ENCODE peak calls at places on chromosomes 5 and 9, in seven cellular contexts. K is ovary, A is GM23338, M is IMR-90, F is SJCRH30, L is colonic mucosa, C is astrocyte. N is an unnamed sample.

GRCh38 chr5:167248262-167248661 is 1043.2 kb upstream of the WWC1 start:
- DNase-seq in K (no peak), A (no peak), F (no peak), L (no peak), M (no peak), C (no peak), N (no peak)

GRCh38 chr9:122403381-122404002 is 32.7 kb downstream of the PTGS1 start:
- DNase-seq in K (no peak), A (no peak), M (peak; percentile 52), C (no peak), F (no peak), L (no peak), N (no peak)

GRCh38 chr5:96936431-96937221 is 746 bp downstream of the LNPEP start:
- DNase-seq in F (peak; percentile 55), A (peak; percentile 53), C (no peak), M (peak; percentile 31), L (peak; percentile 58), K (peak; percentile 66), N (peak; percentile 29)

GRCh38 chr9:14278291-14278721 is 35.6 kb downstream of the NFIB start:
- DNase-seq in M (peak; percentile 82), C (peak; percentile 94), L (no peak), F (peak; percentile 51), A (no peak), K (no peak), N (peak; percentile 77)

GRCh38 chr9:33677506-33677809 is 117.9 kb upstream of the PRSS3 start:
- DNase-seq in A (no peak), F (no peak), L (no peak), K (no peak), M (no peak), C (no peak), N (no peak)

GRCh38 chr5:120463026-120463770 is 902 bp upstream of the PRR16 start:
- DNase-seq in L (no peak), M (no peak), A (no peak), F (no peak), C (no peak), K (no peak), N (no peak)

GRCh38 chr5:95960802-95961616 is 642 bp downstream of the ELL2 start:
- DNase-seq in K (peak; percentile 80), F (peak; percentile 79), L (peak; percentile 76), M (peak; percentile 74), C (peak; percentile 58), A (peak; percentile 86), N (peak; percentile 37)

GRCh38 chr5:173062141-173062540 is 6.0 kb downstream of the CREBRF start:
- DNase-seq in F (no peak), A (no peak), C (no peak), M (no peak), K (no peak), L (no peak), N (no peak)

GRCh38 chr5:76703707-76704106 is 12.2 kb upstream of the F2R start:
- DNase-seq in F (no peak), A (no peak), L (no peak), M (peak; percentile 45), C (no peak), K (no peak), N (no peak)

GRCh38 chr5:10649518-10650410 is 85.9 kb downstream of the ANKRD33B start:
- DNase-seq in L (no peak), M (no peak), C (no peak), A (peak; percentile 74), F (no peak), K (no peak), N (no peak)

GRCh38 chr9:136052991-136053756 is 41.9 kb downstream of the NACC2 start:
- DNase-seq in F (peak; percentile 49), A (peak; percentile 45), C (no peak), L (no peak), M (no peak), K (peak; percentile 25), N (peak; percentile 12)

GRCh38 chr5:149719666-149720065 is 10.4 kb upstream of the PPARGC1B start:
- DNase-seq in K (no peak), C (peak; percentile 20), A (no peak), L (peak; percentile 48), M (no peak), F (no peak), N (peak; percentile 91)

GRCh38 chr9:135601988-135602387 is 37.4 kb downstream of the GLT6D1 start:
- DNase-seq in A (no peak), M (no peak), F (no peak), K (no peak), L (no peak), C (no peak), N (no peak)

GRCh38 chr9:78863531-78863930 is 566.6 kb downstream of the PSAT1 start:
- DNase-seq in C (peak; percentile 30), F (no peak), A (no peak), M (no peak), L (no peak), K (no peak), N (no peak)

GRCh38 chr5:159030357-159030756 is 69.4 kb downstream of the EBF1 start:
- DNase-seq in M (no peak), C (no peak), F (no peak), K (no peak), L (no peak), A (peak; percentile 57), N (no peak)

GRCh38 chr5:159031513-159031912 is 68.2 kb downstream of the EBF1 start:
- DNase-seq in C (peak; percentile 65), M (peak; percentile 57), K (no peak), L (no peak), A (peak; percentile 33), F (no peak), N (no peak)

GRCh38 chr5:159033351-159033657 is 66.4 kb downstream of the EBF1 start:
- DNase-seq in M (no peak), A (no peak), L (no peak), F (no peak), C (no peak), K (no peak), N (no peak)

GRCh38 chr5:159032656-159033350 is 66.9 kb downstream of the EBF1 start:
- DNase-seq in A (no peak), F (no peak), L (no peak), K (no peak), M (no peak), C (no peak), N (no peak)

GRCh38 chr5:159031915-159032314 is 67.8 kb downstream of the EBF1 start:
- DNase-seq in F (no peak), L (no peak), C (no peak), M (no peak), K (no peak), A (no peak), N (no peak)
- H3K4me3 ChIP-seq in F (no peak overlapping the region), L (no peak overlapping the region), C (no peak overlapping the region), M (no peak overlapping the region), K (no peak overlapping the region), A (no peak overlapping the region), N (no peak overlapping the region)

DNA sequence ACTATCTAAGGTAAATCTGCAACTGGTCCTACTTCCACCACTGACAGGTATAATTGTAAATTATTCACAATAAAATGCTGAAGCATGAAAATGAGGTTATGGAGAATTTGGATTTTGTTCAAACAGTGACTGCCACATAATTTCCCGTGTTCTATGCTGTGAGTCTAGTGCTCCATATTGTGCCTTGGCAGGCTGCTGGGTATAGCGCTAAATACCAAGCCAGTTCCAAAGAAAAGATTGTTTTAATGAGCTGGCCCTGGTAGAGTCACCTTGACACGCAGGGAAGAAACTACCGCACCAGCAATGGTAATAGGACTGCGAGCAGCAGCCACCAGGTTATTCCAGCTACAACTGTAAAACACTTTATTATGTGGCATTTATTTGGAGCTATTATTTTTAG is 30.4 kb downstream of the PSMB7 start:
- DNase-seq in F (no peak), M (no peak), A (no peak), C (no peak), L (no peak), K (no peak), N (no peak)
- H3K36me3 ChIP-seq in F (peaks cover 33% of the 10 kb centered on the region), M (peaks cover 16% of the 10 kb centered on the region), A (no peaks in the 10 kb centered on the region), C (peaks cover 24% of the 10 kb centered on the region), L (no peaks in the 10 kb centered on the region), K (no peaks in the 10 kb centered on the region), N (peaks cover 9% of the 10 kb centered on the region)

GRCh38 chr9:125990186-125990792 is 243.1 kb downstream of the PBX3 start:
- DNase-seq in C (no peak), L (no peak), K (no peak), M (no peak), A (no peak), F (no peak), N (no peak)

GRCh38 chr9:125990793-125991220 is 243.6 kb downstream of the PBX3 start:
- DNase-seq in C (no peak), A (no peak), M (no peak), F (no peak), K (no peak), L (no peak), N (no peak)

GRCh38 chr9:125989090-125989501 is 241.9 kb downstream of the PBX3 start:
- DNase-seq in L (no peak), A (no peak), K (no peak), C (no peak), M (no peak), F (no peak), N (no peak)

GRCh38 chr9:125988479-125989050 is 241.4 kb downstream of the PBX3 start:
- DNase-seq in C (no peak), M (no peak), L (no peak), F (no peak), K (no peak), A (no peak), N (peak; percentile 12)

DNA sequence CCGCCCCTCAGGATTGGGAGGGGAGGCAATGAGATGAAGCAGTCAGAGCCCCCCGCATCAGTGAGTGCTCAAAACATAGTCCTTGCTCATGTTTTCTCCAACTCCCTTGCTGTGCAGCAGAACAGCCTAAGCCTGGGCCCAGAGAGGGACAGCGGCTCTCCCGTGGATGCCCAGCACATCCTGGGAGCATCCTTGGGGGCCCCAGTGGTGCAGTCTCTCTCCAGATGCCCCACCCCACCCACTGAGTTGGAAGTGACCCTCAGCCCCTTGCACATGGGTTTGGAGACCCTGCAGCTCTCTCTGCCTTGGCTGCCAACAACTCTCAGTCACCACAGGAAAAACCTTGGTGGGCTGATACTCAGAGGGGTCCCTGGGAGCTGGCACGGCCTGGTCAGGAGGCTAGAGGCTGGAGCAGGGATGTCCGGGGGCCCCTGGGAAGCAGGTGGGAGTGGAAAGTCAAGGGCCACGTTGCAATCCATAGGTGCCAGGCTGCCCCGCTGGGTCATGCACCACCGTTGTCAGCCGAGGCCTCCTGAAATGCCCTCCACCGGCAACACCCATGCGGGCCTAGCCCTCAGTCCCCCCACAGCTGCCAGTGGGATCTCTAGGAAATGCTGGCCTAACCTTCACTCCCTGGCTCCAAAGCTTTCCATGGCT is 242.5 kb downstream of the PBX3 start:
- DNase-seq in C (no peak), F (no peak), K (no peak), L (no peak), A (no peak), M (no peak), N (no peak)
- H3K4me3 ChIP-seq in C (no peak overlapping the region), F (no peak overlapping the region), K (no peak overlapping the region), L (no peak overlapping the region), A (no peak overlapping the region), M (no peak overlapping the region), N (no peak overlapping the region)

DNA sequence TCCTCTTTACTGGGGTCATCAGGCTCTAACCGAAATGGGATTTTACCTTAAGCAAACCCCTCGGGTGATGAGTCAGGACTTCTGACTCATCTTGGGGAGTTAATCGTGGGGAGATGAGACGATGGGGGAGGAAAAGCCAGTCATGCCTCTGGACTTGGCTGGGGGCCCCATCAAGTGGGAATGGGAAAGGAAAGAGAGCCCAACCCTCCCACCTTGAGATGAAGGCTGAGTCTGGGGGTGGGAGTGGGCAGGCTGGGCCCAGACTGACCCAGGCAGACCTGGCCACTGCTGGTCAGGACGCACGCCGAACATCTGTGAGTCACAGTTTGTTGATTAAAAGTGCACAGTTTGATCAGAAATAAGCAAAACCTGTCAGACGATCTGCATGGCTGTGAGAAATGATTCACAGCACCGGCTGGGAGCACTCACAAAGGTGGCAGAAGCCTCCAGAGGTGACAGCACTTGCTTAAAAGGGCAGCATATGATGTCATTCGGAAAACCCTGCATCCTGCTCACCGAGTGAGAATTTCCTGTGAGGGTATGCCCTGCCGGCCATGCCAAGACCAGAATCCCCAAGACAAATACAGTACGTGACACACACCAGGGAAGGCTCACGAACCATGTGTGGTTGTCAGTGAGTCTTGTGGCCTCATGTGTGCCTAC is 50.0 kb upstream of the SLC25A51 start:
- DNase-seq in C (peak; percentile 99), K (peak; percentile 70), A (no peak), L (no peak), M (peak; percentile 100), F (peak; percentile 24), N (peak; percentile 98)
- H3K36me3 ChIP-seq in C (peaks cover 3% of the 10 kb centered on the region), K (no peaks in the 10 kb centered on the region), A (no peaks in the 10 kb centered on the region), L (no peaks in the 10 kb centered on the region), M (peaks cover 52% of the 10 kb centered on the region), F (peaks cover 14% of the 10 kb centered on the region), N (no peaks in the 10 kb centered on the region)